ENCODE peak calls at places on chromosomes 6 and 20, in seven cellular contexts. K is HepG2, H is H1, N is transverse colon, R is GM12878, D is K562, V is esophagus muscularis mucosa. Y is an unnamed sample.

GRCh38 chr6:76831299-76831698 is 632.0 kb downstream of the HTR1B start:
- DNase-seq in K (no peak), H (no peak), N (no peak), R (no peak), D (no peak), V (no peak), Y (no peak)

GRCh38 chr6:26217714-26218075 is 130.5 kb downstream of the HFE start:
- DNase-seq in K (no peak), H (no peak), N (no peak), R (no peak), D (peak; percentile 66), V (no peak), Y (no peak)

GRCh38 chr6:52560462-52560861 is 16.4 kb downstream of the TRAM2 start:
- DNase-seq in K (no peak), H (no peak), N (no peak), R (no peak), D (no peak), V (no peak), Y (no peak)

GRCh38 chr6:19999319-20000191 is 162.4 kb downstream of the ID4 start:
- DNase-seq in K (no peak), H (no peak), N (no peak), R (peak; percentile 25), D (peak; percentile 85), V (peak; percentile 88), Y (no peak)

GRCh38 chr6:129212081-129212480 is 329.1 kb downstream of the LAMA2 start:
- DNase-seq in K (no peak), H (no peak), N (no peak), R (no peak), D (no peak), V (no peak), Y (no peak)

GRCh38 chr6:143579703-143580102 is 68.2 kb upstream of the FUCA2 start:
- DNase-seq in K (no peak), H (no peak), N (no peak), R (no peak), D (no peak), V (no peak), Y (peak; percentile 87)

GRCh38 chr6:115891704-115892225 is 168.9 kb downstream of the FRK start:
- DNase-seq in K (no peak), H (no peak), N (no peak), R (no peak), D (no peak), V (no peak), Y (no peak)

GRCh38 chr6:129895692-129896091 is 34.6 kb upstream of the TMEM244 start:
- DNase-seq in K (no peak), H (no peak), N (no peak), R (no peak), D (no peak), V (no peak), Y (no peak)

GRCh38 chr6:155309150-155309549 is 5.1 kb downstream of the TFB1M start:
- DNase-seq in K (peak; percentile 44), H (no peak), N (no peak), R (no peak), D (no peak), V (no peak), Y (no peak)

GRCh38 chr6:141057761-141058160 is 1075.0 kb upstream of the GJE1 start:
- DNase-seq in K (no peak), H (no peak), N (no peak), R (no peak), D (no peak), V (no peak), Y (no peak)

GRCh38 chr6:108123516-108123929 is 42.3 kb upstream of the NR2E1 start:
- DNase-seq in K (no peak), H (no peak), N (no peak), R (no peak), D (no peak), V (no peak), Y (no peak)

GRCh38 chr6:25218346-25218745 is 60.8 kb upstream of the CARMIL1 start:
- DNase-seq in K (no peak), H (no peak), N (no peak), R (no peak), D (no peak), V (no peak), Y (no peak)

GRCh38 chr6:134647861-134648260 is 302.0 kb downstream of the ALDH8A1 start:
- DNase-seq in K (no peak), H (no peak), N (no peak), R (no peak), D (no peak), V (no peak), Y (no peak)

GRCh38 chr20:31516166-31516565 is 1.9 kb downstream of the HM13 start:
- DNase-seq in K (no peak), H (no peak), N (no peak), R (no peak), D (no peak), V (no peak), Y (no peak)
- H3K4me3 ChIP-seq in K (peak overlapping the region; percentile 83), H (no peak overlapping the region), N (peak overlapping the region; percentile 74), R (peak overlapping the region; percentile 90), D (no peak overlapping the region), V (peak overlapping the region; percentile 96), Y (peak overlapping the region; percentile 74)

DNA sequence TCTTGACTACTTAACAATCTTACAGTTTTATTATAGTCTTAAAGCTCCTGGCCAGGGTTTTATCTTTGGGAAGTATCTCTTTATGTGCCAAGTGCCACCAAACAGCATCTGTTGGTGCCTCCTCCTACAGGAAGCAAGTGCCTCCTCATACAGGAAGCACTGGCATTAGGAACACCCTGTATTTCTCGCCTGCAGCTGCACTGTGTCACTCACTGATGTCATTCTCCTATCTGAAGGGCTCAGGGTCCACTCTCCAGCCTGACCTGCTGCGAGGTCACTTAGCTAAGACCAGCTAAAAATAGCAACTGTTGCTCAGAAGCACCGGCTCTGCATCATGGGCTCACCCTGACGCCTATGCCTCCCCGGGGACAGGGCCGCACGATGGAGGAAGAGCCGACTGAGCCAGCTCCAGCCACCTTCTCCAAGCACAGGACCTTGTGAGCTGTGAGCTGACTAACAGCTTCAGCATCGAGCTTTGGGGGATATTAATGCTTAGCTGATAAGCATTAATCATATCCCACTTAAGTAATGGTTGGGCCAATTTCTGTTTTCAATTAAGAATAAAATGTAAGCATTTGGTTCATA is 66.3 kb upstream of the CD93 start:
- DNase-seq in K (peak; percentile 90), H (peak; percentile 27), N (peak; percentile 49), R (no peak), D (peak; percentile 93), V (peak; percentile 92), Y (peak; percentile 85)
- TF ChIP-seq EP300 in K (peak; percentile 66), H (no peak), N (peak; percentile 57), R (no peak), D (peak; percentile 93), V (peak; percentile 75), Y (peak; percentile 20)

DNA sequence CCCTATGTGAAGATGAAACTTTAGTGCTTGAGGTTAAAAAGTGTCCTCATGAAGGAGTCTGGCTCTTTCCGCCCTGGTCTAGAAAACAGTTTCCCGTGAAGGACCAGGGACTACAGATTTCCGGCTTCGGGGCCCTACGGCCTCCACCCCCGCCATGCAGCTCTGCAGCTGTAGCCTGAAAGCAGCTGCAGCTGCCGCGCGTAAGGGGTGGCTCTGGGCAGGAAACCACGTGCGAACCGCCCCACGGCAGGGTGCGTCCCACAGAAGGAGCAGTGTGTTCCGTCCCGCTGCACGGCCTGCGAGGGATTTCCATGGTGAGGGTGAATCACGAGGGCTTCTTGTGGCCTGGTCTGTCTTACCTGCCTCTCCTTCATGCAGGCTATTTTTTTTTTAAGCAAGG is 117.0 kb downstream of the ERMARD start:
- DNase-seq in K (no peak), H (peak; percentile 41), N (peak; percentile 68), R (no peak), D (no peak), V (no peak), Y (peak; percentile 65)
- TF ChIP-seq POLR2AphosphoS5 in K (no peak), H (no peak), N (no peak), R (no peak), D (no peak), V (no peak), Y (no peak)

GRCh38 chr20:57425150-57426013 is 34.2 kb downstream of the RBM38 start:
- DNase-seq in K (no peak), H (no peak), N (no peak), R (no peak), D (peak; percentile 51), V (no peak), Y (no peak)

GRCh38 chr20:57421258-57422220 is 30.3 kb downstream of the RBM38 start:
- DNase-seq in K (no peak), H (no peak), N (no peak), R (no peak), D (no peak), V (no peak), Y (no peak)

GRCh38 chr20:57426156-57426769 is 35.1 kb downstream of the RBM38 start:
- DNase-seq in K (no peak), H (no peak), N (no peak), R (no peak), D (no peak), V (no peak), Y (no peak)

GRCh38 chr20:57420571-57421257 is 29.5 kb downstream of the RBM38 start:
- DNase-seq in K (no peak), H (no peak), N (no peak), R (no peak), D (peak; percentile 69), V (no peak), Y (no peak)

GRCh38 chr20:57422254-57422653 is 31.1 kb downstream of the RBM38 start:
- DNase-seq in K (no peak), H (no peak), N (no peak), R (no peak), D (no peak), V (no peak), Y (no peak)
- H3K4me3 ChIP-seq in K (no peak overlapping the region), H (no peak overlapping the region), N (no peak overlapping the region), R (no peak overlapping the region), D (no peak overlapping the region), V (no peak overlapping the region), Y (no peak overlapping the region)

DNA sequence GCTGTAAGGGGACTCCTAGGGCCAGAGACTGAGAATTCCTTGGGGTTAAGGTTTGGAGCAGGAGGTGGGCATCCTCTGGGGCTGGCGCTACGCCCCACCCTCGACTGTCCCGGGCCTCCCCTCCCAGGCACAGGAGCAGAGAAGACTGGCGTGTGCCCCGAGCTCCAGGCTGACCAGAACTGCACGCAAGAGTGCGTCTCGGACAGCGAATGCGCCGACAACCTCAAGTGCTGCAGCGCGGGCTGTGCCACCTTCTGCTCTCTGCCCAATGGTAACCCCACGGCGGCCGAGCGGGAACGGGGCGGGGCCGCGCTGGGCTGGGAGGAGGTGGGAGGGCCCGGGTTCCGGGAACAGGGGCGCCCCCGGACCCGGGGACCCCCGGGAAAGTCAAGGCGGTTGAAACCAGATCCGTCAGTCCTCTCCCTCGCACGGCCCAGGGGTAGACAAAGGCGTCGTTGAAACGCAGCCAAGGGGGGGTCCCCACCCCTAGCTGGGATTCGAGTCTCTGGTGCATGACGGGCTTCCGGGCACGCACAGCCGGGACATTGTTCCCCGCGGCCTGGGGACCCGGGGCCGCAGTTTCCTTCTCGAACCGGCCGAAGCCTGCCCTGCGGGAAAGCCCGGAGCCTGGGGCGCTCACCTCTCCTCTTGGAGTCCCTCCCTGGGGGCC is 844 bp downstream of the WFDC2 start:
- DNase-seq in K (no peak), H (peak; percentile 87), N (peak; percentile 68), R (no peak), D (no peak), V (no peak), Y (peak; percentile 87)
- TF ChIP-seq EP300 in K (no peak), H (no peak), N (no peak), R (no peak), D (no peak), V (no peak), Y (no peak)

Y was measured in sigmoid colon.